ENCODE peak calls at places on chromosomes 12 and 14, in six cellular contexts. M is dorsolateral prefrontal cortex, N is GM12878, B is heart right ventricle, P is fibroblast of lung, U is body of pancreas. J is an unnamed sample. For H3K27me3, the result is how much of the 10 kb centered on the place peaks cover.

GRCh38 chr12:11460343-11461023 is 65.1 kb upstream of the PRB2 start:
- DNase-seq in M (no peak), N (no peak), B (no peak), P (no peak), U (no peak), J (no peak)

GRCh38 chr14:49852351-49853157 is at the start of gene NEMF:
- DNase-seq in M (peak), N (peak), B (peak), P (peak), U (peak), J (peak)

GRCh38 chr14:74913393-74913792 is 9.7 kb downstream of the RPS6KL1 start:
- DNase-seq in M (no peak), N (no peak), B (no peak), P (no peak), U (no peak), J (no peak)

GRCh38 chr12:110266980-110267620 is 13.9 kb upstream of the ATP2A2 start:
- DNase-seq in M (no peak), N (no peak), B (peak), P (peak), U (peak), J (peak)

GRCh38 chr12:104011265-104011664 is 38.7 kb downstream of the GLT8D2 start:
- DNase-seq in M (no peak), N (no peak), B (no peak), P (peak), U (no peak), J (no peak)

GRCh38 chr12:48817957-48818830 is at the start of gene CACNB3:
- DNase-seq in M (peak), N (no peak), B (peak), P (peak), U (peak), J (peak)

GRCh38 chr14:31510222-31510621 is 22.4 kb upstream of the GPR33 start:
- DNase-seq in M (no peak), N (no peak), B (no peak), P (peak), U (no peak), J (no peak)

GRCh38 chr14:64646103-64646502 is 58.1 kb upstream of the PLEKHG3 start:
- DNase-seq in M (no peak), N (no peak), B (no peak), P (peak), U (peak), J (no peak)

GRCh38 chr12:81727387-81727786 is 31.8 kb downstream of the PPFIA2 start:
- DNase-seq in M (no peak), N (no peak), B (no peak), P (no peak), U (no peak), J (no peak)

GRCh38 chr12:115771065-115771464 is 506.4 kb downstream of the MED13L start:
- DNase-seq in M (no peak), N (no peak), B (peak), P (peak), U (no peak), J (no peak)

GRCh38 chr12:4118017-4118510 is 155.5 kb upstream of the CCND2 start:
- DNase-seq in M (no peak), N (peak), B (peak), P (peak), U (peak), J (peak)

GRCh38 chr12:1741154-1741949 is 50.5 kb downstream of the ADIPOR2 start:
- DNase-seq in M (no peak), N (no peak), B (no peak), P (no peak), U (no peak), J (no peak)

GRCh38 chr12:123938679-123939480 is 33.8 kb downstream of the CCDC92 start:
- DNase-seq in M (no peak), N (no peak), B (no peak), P (no peak), U (no peak), J (no peak)

GRCh38 chr14:32559048-32559447 is 229.9 kb downstream of the AKAP6 start:
- DNase-seq in M (no peak), N (no peak), B (no peak), P (no peak), U (no peak), J (no peak)

GRCh38 chr12:116141110-116141832 is 136.2 kb downstream of the MED13L start:
- DNase-seq in M (no peak), N (no peak), B (no peak), P (peak), U (no peak), J (no peak)

GRCh38 chr14:94136575-94137331 is 7.3 kb upstream of the IFI27L2 start:
- DNase-seq in M (peak), N (no peak), B (peak), P (peak), U (peak), J (peak)

GRCh38 chr14:101683365-101683764 is 78.1 kb upstream of the PPP2R5C start:
- DNase-seq in M (no peak), N (no peak), B (no peak), P (no peak), U (no peak), J (no peak)

GRCh38 chr14:24275524-24276139 is 4.2 kb upstream of the RABGGTA start:
- DNase-seq in M (no peak), N (no peak), B (no peak), P (no peak), U (no peak), J (no peak)

GRCh38 chr14:24280797-24281460 is 9.5 kb upstream of the RABGGTA start:
- DNase-seq in M (no peak), N (no peak), B (no peak), P (no peak), U (no peak), J (no peak)

GRCh38 chr14:24277606-24278321 is 6.4 kb upstream of the RABGGTA start:
- DNase-seq in M (no peak), N (no peak), B (no peak), P (no peak), U (peak), J (no peak)

GRCh38 chr14:24282736-24283135 is 11.3 kb upstream of the RABGGTA start:
- DNase-seq in M (no peak), N (no peak), B (no peak), P (no peak), U (no peak), J (no peak)

GRCh38 chr14:24279301-24280186 is 8.1 kb upstream of the RABGGTA start:
- DNase-seq in M (no peak), N (peak), B (peak), P (no peak), U (peak), J (peak)
- TF ChIP-seq CTCF in M (peak), N (peak), B (peak), P (no peak), U (no peak), J (peak)

GRCh38 chr12:52310622-52311281 is 10.4 kb downstream of the KRT83 start:
- DNase-seq in M (no peak), N (no peak), B (no peak), P (no peak), U (no peak), J (no peak)
- H3K27me3 ChIP-seq in M (under half), N (under half), B (half or more), P (half or more), U (under half), J (under half)

GRCh38 chr12:132188451-132189298 is 44.4 kb downstream of the NOC4L start:
- DNase-seq in M (no peak), N (no peak), B (no peak), P (no peak), U (no peak), J (no peak)
- H3K27ac ChIP-seq in M (peak), N (no peak), B (peak), P (no peak), U (no peak), J (peak)

DNA sequence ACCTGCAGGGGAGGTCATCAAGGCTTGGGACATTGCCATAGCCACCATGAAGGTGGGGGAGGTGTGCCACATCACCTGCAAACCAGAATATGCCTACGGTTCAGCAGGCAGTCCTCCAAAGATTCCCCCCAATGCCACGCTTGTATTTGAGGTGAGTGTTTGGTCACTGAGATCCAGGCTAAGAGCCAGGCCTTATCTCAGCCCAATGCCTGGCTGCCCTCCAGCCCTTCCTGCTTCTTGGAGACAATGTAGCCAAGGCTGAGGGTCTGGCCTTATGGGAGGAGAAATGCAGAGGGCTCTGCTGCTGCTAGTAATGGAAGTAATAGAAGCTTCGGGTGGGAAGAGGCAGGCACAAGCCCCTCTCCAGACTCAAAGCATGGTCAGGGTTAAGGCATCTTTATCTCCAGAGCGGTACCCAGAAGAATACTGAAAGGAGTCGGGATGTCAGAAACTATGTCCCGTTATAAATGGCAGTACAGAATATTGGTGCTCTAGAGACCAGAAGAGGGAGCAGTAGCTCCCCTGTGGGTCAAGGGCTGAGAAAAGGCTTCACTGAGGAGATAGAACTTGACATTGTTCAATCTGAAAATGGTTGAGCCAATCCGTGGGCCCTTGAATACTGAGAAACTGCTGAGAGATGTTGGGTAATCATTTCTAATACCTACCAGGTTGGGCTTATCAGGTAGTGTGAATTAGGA is 3.1 kb downstream of the FKBP4 start:
- DNase-seq in M (no peak), N (no peak), B (peak), P (no peak), U (peak), J (no peak)
- TF ChIP-seq CTCF in M (no peak), N (peak), B (peak), P (peak), U (no peak), J (no peak)

GRCh38 chr12:113688313-113688712 is 216.6 kb upstream of the LHX5 start:
- DNase-seq in M (no peak), N (no peak), B (no peak), P (no peak), U (no peak), J (no peak)

GRCh38 chr12:113684053-113684907 is 212.6 kb upstream of the LHX5 start:
- DNase-seq in M (no peak), N (no peak), B (no peak), P (no peak), U (no peak), J (no peak)

GRCh38 chr12:113684908-113685512 is 213.3 kb upstream of the LHX5 start:
- DNase-seq in M (no peak), N (no peak), B (no peak), P (no peak), U (no peak), J (no peak)

GRCh38 chr12:113693693-113694092 is 222.0 kb upstream of the LHX5 start:
- DNase-seq in M (no peak), N (no peak), B (no peak), P (no peak), U (no peak), J (no peak)

DNA sequence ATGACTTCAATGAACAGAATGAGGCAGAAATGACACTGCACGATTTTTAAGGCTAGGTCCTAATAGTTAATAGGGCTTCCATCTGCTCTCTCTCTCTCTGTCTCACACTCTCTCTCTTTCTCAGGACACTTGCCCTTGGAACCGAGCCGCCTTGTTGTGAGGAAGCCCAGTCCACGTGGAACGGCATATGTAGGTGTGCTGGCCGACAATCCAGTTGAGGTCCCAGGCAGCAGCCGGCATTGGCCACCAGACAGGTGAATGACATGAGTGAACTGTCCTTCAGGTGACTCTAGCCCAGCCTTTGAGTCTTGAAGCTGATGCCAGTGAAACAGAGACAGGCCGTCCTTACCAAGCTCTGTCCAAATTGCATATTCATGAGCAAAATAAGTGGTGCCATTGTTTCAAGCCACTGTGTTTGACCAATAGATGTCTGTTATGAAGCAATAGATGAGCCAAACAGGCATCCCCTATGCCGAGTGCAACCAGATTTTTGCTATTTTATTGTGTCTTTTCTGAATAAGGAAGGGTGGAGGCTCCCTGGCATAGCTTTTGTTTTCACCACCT is 217.5 kb upstream of the LHX5 start:
- DNase-seq in M (no peak), N (no peak), B (no peak), P (no peak), U (no peak), J (no peak)
- H3K27me3 ChIP-seq in M (under half), N (under half), B (half or more), P (under half), U (under half), J (under half)

DNA sequence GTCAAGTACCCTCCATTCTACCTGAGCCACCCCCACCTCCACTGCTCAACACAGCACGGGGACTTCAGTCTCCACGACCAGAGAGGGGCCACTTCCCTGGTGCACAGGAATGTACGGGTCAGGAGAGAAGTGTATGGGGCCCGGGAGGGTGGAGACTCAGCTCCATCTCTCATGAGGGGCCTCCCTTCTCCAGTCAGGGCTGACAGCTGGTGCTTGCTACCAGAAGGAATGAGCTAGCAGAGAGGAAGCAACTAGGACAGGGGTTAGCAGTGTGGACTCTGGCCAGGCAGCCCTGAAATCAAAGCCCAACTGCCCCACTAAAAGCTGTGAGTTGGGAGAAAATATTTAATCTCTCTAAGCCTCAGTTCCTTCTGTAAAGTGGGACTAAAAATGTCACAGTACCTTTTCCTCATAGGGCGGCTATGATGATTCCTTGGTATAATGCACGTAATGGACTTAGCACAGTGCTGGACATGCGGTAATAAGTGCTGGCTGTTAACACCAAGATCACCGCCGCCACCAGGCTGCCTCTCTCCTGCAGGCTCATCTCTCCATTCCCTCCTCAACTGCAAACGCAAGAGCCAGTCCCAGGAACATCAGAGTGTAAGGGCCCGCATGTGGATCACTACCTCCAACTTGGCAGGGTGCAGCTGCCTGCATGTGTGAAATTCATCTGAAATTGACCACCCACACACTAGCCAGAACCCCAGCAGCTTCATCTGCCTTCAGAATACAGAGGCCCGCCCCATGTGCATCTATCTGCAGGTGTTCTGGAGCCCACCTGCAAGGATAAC is 14.6 kb downstream of the ACTN1 start:
- DNase-seq in M (peak), N (no peak), B (no peak), P (peak), U (no peak), J (no peak)
- H3K27ac ChIP-seq in M (no peak), N (no peak), B (no peak), P (peak), U (no peak), J (peak)

GRCh38 chr14:24092960-24093900 is 881 bp upstream of the PCK2 start:
- DNase-seq in M (no peak), N (no peak), B (no peak), P (no peak), U (no peak), J (no peak)

GRCh38 chr14:24095196-24096068 is 1.3 kb downstream of the PCK2 start:
- DNase-seq in M (no peak), N (peak), B (no peak), P (peak), U (peak), J (peak)

GRCh38 chr14:24094839-24095195 is 706 bp downstream of the PCK2 start:
- DNase-seq in M (no peak), N (no peak), B (no peak), P (no peak), U (no peak), J (no peak)

GRCh38 chr14:24092110-24092959 is 1.8 kb upstream of the PCK2 start:
- DNase-seq in M (no peak), N (no peak), B (no peak), P (no peak), U (peak), J (no peak)

GRCh38 chr14:24093901-24094838 is at the start of gene PCK2:
- DNase-seq in M (peak), N (no peak), B (peak), P (peak), U (peak), J (peak)
- TF ChIP-seq CTCF in M (no peak), N (no peak), B (no peak), P (peak), U (no peak), J (no peak)

GRCh38 chr12:119247720-119248043 is 69.0 kb downstream of the HSPB8 start:
- DNase-seq in M (no peak), N (no peak), B (no peak), P (no peak), U (no peak), J (no peak)
- H3K27me3 ChIP-seq in M (under half), N (under half), B (under half), P (under half), U (under half), J (under half)

DNA sequence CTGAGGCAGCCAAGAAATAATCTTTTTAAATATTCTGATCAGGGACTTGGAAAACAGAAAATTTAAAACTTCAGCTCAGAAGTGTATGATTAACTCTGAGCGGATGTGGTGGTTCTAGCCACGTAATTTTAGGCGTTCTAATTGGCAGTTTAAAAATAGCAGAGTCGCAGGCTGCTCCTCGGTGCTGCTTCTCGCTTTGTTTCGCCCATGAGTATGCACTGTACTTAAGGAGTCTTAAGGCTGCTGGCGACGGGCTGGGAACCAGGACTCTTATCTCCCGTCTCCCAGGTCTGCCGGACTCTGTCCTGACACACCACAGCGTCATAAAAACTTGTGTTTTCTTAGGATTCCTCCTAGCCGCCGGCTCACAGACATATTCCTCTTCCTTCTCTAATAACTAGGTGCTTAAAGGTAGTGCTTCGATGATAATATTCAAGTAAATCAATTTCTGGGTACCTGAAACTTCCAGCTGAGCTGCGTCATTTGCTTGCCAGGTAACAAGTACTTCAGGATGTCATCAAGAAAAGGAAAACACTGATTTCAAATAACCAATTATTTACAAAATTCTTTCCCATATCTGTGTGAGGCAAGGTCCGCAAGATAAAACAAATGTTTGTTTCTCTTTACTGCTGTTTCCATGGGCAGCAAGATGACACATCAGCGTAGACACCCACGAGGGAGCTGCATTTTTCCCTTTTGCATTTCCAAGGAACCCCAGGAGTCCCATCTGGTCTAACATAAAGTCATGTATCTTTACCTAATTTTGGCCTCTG is 113.2 kb upstream of the PELI2 start:
- DNase-seq in M (no peak), N (peak), B (no peak), P (peak), U (peak), J (peak)
- H3K27ac ChIP-seq in M (no peak), N (no peak), B (peak), P (peak), U (no peak), J (peak)

J was measured in heart left ventricle.